ENCODE peak calls at places on chromosome 22, in four cellular contexts. N is lung, Y is cardiac fibroblast, J is bronchial epithelial cell. F is an unnamed sample.

GRCh38 chr22:48536691-48537591 is 1290.7 kb downstream of the BRD1 start:
- DNase-seq in N (no peak), Y (no peak), J (no peak), F (no peak)

GRCh38 chr22:25169278-25170031 is 30.2 kb upstream of the CRYBB3 start:
- DNase-seq in N (peak), Y (no peak), J (peak), F (no peak)

GRCh38 chr22:32106930-32107329 is 52.2 kb downstream of the C22orf42 start:
- DNase-seq in N (no peak), Y (peak), J (peak), F (peak)

GRCh38 chr22:28171135-28171534 is 252.1 kb upstream of the PITPNB start:
- DNase-seq in N (no peak), Y (peak), J (no peak), F (no peak)

GRCh38 chr22:24338701-24339451 is 68.2 kb downstream of the SPECC1L start:
- DNase-seq in N (no peak), Y (no peak), J (no peak), F (no peak)

GRCh38 chr22:28882878-28883656 is at the start of gene ZNRF3:
- DNase-seq in N (peak), Y (peak), J (peak), F (peak)

GRCh38 chr22:27223317-27224177 is 566.2 kb downstream of the MIAT start:
- DNase-seq in N (no peak), Y (peak), J (peak), F (no peak)

GRCh38 chr22:27296091-27296675 is 505.4 kb downstream of the MN1 start:
- DNase-seq in N (no peak), Y (no peak), J (no peak), F (no peak)

GRCh38 chr22:45867118-45867905 is 109.7 kb downstream of the WNT7B start:
- DNase-seq in N (no peak), Y (peak), J (no peak), F (peak)

GRCh38 chr22:24542641-24543040 is 12.3 kb downstream of the GUCD1 start:
- DNase-seq in N (peak), Y (no peak), J (no peak), F (no peak)

GRCh38 chr22:35593885-35594470 is 23.2 kb downstream of the MB start:
- DNase-seq in N (no peak), Y (no peak), J (no peak), F (no peak)

GRCh38 chr22:44047891-44048301 is 23.8 kb downstream of the PARVB start:
- DNase-seq in N (no peak), Y (no peak), J (no peak), F (no peak)

GRCh38 chr22:49936973-49937757 is 18.7 kb downstream of the CRELD2 start:
- DNase-seq in N (no peak), Y (no peak), J (no peak), F (no peak)

GRCh38 chr22:45722006-45722405 is 50.4 kb downstream of the ATXN10 start:
- DNase-seq in N (no peak), Y (no peak), J (no peak), F (no peak)

GRCh38 chr22:43878831-43879550 is 12.8 kb downstream of the PNPLA5 start:
- DNase-seq in N (no peak), Y (no peak), J (no peak), F (no peak)

GRCh38 chr22:45999379-45999971 is 22.5 kb upstream of the WNT7B start:
- DNase-seq in N (no peak), Y (no peak), J (no peak), F (no peak)

GRCh38 chr22:46737105-46737975 is 712 bp downstream of the CERK start:
- DNase-seq in N (no peak), Y (peak), J (no peak), F (peak)

GRCh38 chr22:44181033-44181911 is 547 bp downstream of the PARVG start:
- DNase-seq in N (no peak), Y (no peak), J (no peak), F (no peak)

GRCh38 chr22:47218671-47219070 is 456.2 kb downstream of the TBC1D22A start:
- DNase-seq in N (peak), Y (no peak), J (no peak), F (no peak)

GRCh38 chr22:45211848-45212247 is 28.8 kb downstream of the KIAA0930 start:
- DNase-seq in N (no peak), Y (no peak), J (no peak), F (no peak)

GRCh38 chr22:28884754-28885375 is 1.5 kb downstream of the ZNRF3 start:
- DNase-seq in N (no peak), Y (no peak), J (no peak), F (peak)

GRCh38 chr22:41812805-41813545 is 12.5 kb downstream of the CCDC134 start:
- DNase-seq in N (no peak), Y (no peak), J (no peak), F (no peak)

GRCh38 chr22:35910013-35910860 is 118.4 kb downstream of the RBFOX2 start:
- DNase-seq in N (no peak), Y (peak), J (no peak), F (no peak)

GRCh38 chr22:20186183-20186870 is 35.5 kb upstream of the CCDC188 start:
- DNase-seq in N (no peak), Y (no peak), J (no peak), F (peak)
- TF ChIP-seq CTCF in N (no peak), Y (no peak), J (peak), F (peak)

GRCh38 chr22:40081662-40082061 is 86.9 kb downstream of the FAM83F start:
- DNase-seq in N (no peak), Y (no peak), J (no peak), F (no peak)
- TF ChIP-seq CTCF in N (no peak), Y (no peak), J (no peak), F (no peak)

GRCh38 chr22:37493979-37494378 is 7.8 kb upstream of the MFNG start:
- DNase-seq in N (no peak), Y (no peak), J (no peak), F (no peak)

GRCh38 chr22:37491559-37492427 is 5.6 kb upstream of the MFNG start:
- DNase-seq in N (no peak), Y (no peak), J (peak), F (no peak)

GRCh38 chr22:37491106-37491505 is 4.9 kb upstream of the MFNG start:
- DNase-seq in N (no peak), Y (no peak), J (no peak), F (no peak)

GRCh38 chr22:37489994-37490393 is 3.8 kb upstream of the MFNG start:
- DNase-seq in N (no peak), Y (no peak), J (no peak), F (no peak)

GRCh38 chr22:37492428-37493344 is 6.5 kb upstream of the MFNG start:
- DNase-seq in N (no peak), Y (peak), J (peak), F (no peak)
- TF ChIP-seq CTCF in N (peak), Y (peak), J (peak), F (peak)

GRCh38 chr22:22662095-22662494 is 17.7 kb downstream of the GGTLC2 start:
- DNase-seq in N (no peak), Y (no peak), J (no peak), F (no peak)

GRCh38 chr22:22655452-22656108 is 11.2 kb downstream of the GGTLC2 start:
- DNase-seq in N (no peak), Y (no peak), J (no peak), F (no peak)

GRCh38 chr22:22661275-22661674 is 16.9 kb downstream of the GGTLC2 start:
- DNase-seq in N (no peak), Y (no peak), J (no peak), F (no peak)

DNA sequence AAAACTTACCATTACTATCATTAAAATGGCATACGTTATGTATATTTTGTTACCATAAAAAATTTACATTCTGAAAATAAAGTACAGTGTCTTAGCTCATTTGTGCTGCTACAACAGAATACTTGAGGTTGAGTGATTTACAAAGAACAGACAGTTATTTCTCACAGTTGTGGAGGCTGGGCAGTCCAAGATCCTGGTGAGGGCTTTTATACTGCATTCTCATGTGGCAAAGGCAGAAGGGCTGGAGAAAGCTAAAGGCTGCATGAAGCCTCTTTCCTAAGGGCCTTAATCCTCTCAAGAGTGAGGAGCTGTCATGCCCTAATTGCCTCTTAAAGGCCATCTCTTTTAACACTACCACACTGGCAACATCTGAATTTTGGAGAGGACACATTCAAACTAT is 13.3 kb downstream of the GGTLC2 start:
- DNase-seq in N (no peak), Y (no peak), J (no peak), F (no peak)
- TF ChIP-seq CTCF in N (no peak), Y (no peak), J (no peak), F (no peak)

DNA sequence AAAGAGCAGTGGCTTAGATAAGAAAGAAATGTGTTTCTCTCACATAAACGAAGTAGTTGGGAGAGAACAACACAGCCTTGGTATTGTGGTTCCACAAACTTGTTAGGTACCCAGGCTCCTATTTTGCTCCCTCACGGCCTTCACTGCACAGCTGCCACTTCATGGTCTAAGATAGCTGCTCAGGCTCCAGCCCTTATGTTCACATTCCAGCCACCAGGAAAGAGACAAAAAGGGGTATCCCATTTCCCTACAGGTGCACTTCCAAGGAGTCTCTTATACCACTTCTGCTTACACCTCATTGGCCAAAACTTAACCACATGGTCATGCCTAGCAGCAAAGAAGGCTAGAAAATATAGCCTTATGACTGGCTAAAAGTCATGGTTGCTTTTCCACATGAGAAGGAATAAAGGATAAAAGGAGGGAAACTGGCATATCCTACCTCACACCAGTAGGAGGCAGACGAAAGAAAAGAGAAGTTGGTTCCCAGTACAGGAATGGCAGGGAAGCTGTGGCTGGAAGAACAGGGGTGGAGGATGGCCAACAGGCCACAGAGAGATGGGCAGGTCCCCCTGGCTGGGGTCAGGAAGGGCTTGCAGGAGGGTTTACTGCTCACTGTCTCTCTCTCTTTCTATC is 5.4 kb upstream of the HDHD5 start:
- DNase-seq in N (no peak), Y (peak), J (no peak), F (no peak)
- TF ChIP-seq CTCF in N (no peak), Y (peak), J (peak), F (peak)

GRCh38 chr22:38981005-38981658 is 1.0 kb upstream of the APOBEC3B start:
- DNase-seq in N (no peak), Y (peak), J (peak), F (peak)
- TF ChIP-seq CTCF in N (peak), Y (no peak), J (peak), F (peak)

GRCh38 chr22:37316875-37317371 is 34.6 kb downstream of the CYTH4 start:
- DNase-seq in N (peak), Y (peak), J (peak), F (peak)

GRCh38 chr22:37317698-37318210 is 35.4 kb downstream of the CYTH4 start:
- DNase-seq in N (no peak), Y (no peak), J (peak), F (no peak)

GRCh38 chr22:37316405-37316804 is 34.1 kb downstream of the CYTH4 start:
- DNase-seq in N (no peak), Y (no peak), J (no peak), F (no peak)

GRCh38 chr22:37319469-37319868 is 37.2 kb downstream of the CYTH4 start:
- DNase-seq in N (no peak), Y (no peak), J (no peak), F (no peak)

GRCh38 chr22:37318255-37319109 is 36.2 kb downstream of the CYTH4 start:
- DNase-seq in N (no peak), Y (no peak), J (no peak), F (no peak)
- TF ChIP-seq CTCF in N (no peak), Y (no peak), J (no peak), F (no peak)